ENCODE peak calls at places on chromosomes 6 and 20, in six cellular contexts. V is breast epithelium, R is right lobe of liver, G is stomach, F is heart left ventricle, X is A549. J is an unnamed sample.

GRCh38 chr6:87722831-87723726 is 21.0 kb upstream of the AKIRIN2 start:
- DNase-seq in V (peak; percentile 56), X (peak; percentile 78), R (peak; percentile 88), F (peak; percentile 70), G (peak; percentile 44), J (no peak)

GRCh38 chr20:5212897-5213296 is 86.1 kb downstream of the CDS2 start:
- DNase-seq in X (no peak), R (no peak), V (no peak), F (no peak), G (no peak), J (no peak)

GRCh38 chr20:59171986-59172385 is 8.4 kb downstream of the ZNF831 start:
- DNase-seq in G (no peak), F (no peak), R (no peak), X (no peak), V (no peak), J (no peak)

GRCh38 chr20:8805737-8806442 is 263.0 kb upstream of the PLCB4 start:
- DNase-seq in G (no peak), R (no peak), V (no peak), X (no peak), F (no peak), J (no peak)

GRCh38 chr6:105459884-105460283 is 57.0 kb upstream of the PREP start:
- DNase-seq in X (peak; percentile 1), V (no peak), G (no peak), F (no peak), R (no peak), J (no peak)

GRCh38 chr20:1824177-1824576 is 71.0 kb upstream of the SIRPA start:
- DNase-seq in G (no peak), F (no peak), X (no peak), R (no peak), V (no peak), J (no peak)

GRCh38 chr6:73514746-73515110 is 6.1 kb downstream of the EEF1A1 start:
- DNase-seq in X (no peak), G (no peak), F (no peak), R (no peak), V (no peak), J (no peak)

GRCh38 chr6:92586236-92586977 is 833.0 kb downstream of the EPHA7 start:
- DNase-seq in X (no peak), F (no peak), G (no peak), V (no peak), R (no peak), J (no peak)

GRCh38 chr6:103280417-103280816 is 1579.3 kb downstream of the HACE1 start:
- DNase-seq in F (no peak), G (no peak), R (no peak), V (no peak), X (no peak), J (no peak)

GRCh38 chr6:131281471-131282270 is 146.4 kb downstream of the AKAP7 start:
- DNase-seq in F (no peak), V (no peak), R (peak; percentile 56), X (no peak), G (no peak), J (peak; percentile 42)
- TF ChIP-seq POLR2A in F (no peak), V (no peak), R (no peak), X (no peak), G (no peak), J (no peak)

GRCh38 chr6:152952866-152953509 is 29.9 kb downstream of the FBXO5 start:
- DNase-seq in V (no peak), F (no peak), R (no peak), X (peak; percentile 15), G (no peak), J (no peak)
- TF ChIP-seq CTCF in V (no peak), F (peak; percentile 45), R (peak; percentile 55), X (peak; percentile 57), G (no peak), J (no peak)

GRCh38 chr20:44208770-44209169 is 1.8 kb downstream of the OSER1 start:
- DNase-seq in X (no peak), F (no peak), G (no peak), R (no peak), V (no peak), J (no peak)

GRCh38 chr20:44206132-44206531 is 4.4 kb downstream of the OSER1 start:
- DNase-seq in V (no peak), X (no peak), F (no peak), G (no peak), R (no peak), J (no peak)

GRCh38 chr20:44204832-44205215 is 5.7 kb downstream of the OSER1 start:
- DNase-seq in R (no peak), G (no peak), X (no peak), F (no peak), V (no peak), J (no peak)

GRCh38 chr20:44208165-44208564 is 2.4 kb downstream of the OSER1 start:
- DNase-seq in X (no peak), F (no peak), R (no peak), V (no peak), G (no peak), J (no peak)

GRCh38 chr20:44207066-44207723 is 3.4 kb downstream of the OSER1 start:
- DNase-seq in V (no peak), R (no peak), G (no peak), X (no peak), F (no peak), J (no peak)
- H3K4me3 ChIP-seq in V (no peak overlapping the region), R (no peak overlapping the region), G (no peak overlapping the region), X (peak overlapping the region; percentile 1), F (no peak overlapping the region), J (no peak overlapping the region)

GRCh38 chr6:168782211-168782729 is 341.3 kb downstream of the SMOC2 start:
- DNase-seq in V (no peak), R (no peak), G (no peak), F (no peak), X (no peak), J (no peak)
- TF ChIP-seq POLR2A in V (no peak), R (no peak), G (no peak), F (no peak), X (no peak), J (no peak)